ENCODE peak calls at places on chromosomes 12 and 14, in five cellular contexts. U is ovary, D is colonic mucosa, W is iPS DF 6.9, P is esophagus squamous epithelium. E is an unnamed sample.

GRCh38 chr12:9329019-9329418 is 120.8 kb upstream of the PZP start:
- DNase-seq in U (no peak), D (no peak), W (no peak), P (no peak), E (no peak)

GRCh38 chr12:6603095-6603567 is 4.0 kb downstream of the CHD4 start:
- DNase-seq in U (peak; percentile 30), D (peak; percentile 29), W (no peak), P (no peak), E (peak; percentile 64)

GRCh38 chr14:44505588-44505987 is 1.5 kb downstream of the FSCB start:
- DNase-seq in U (no peak), D (no peak), W (no peak), P (no peak), E (no peak)

GRCh38 chr14:85580536-85581165 is 50.7 kb downstream of the FLRT2 start:
- DNase-seq in U (no peak), D (no peak), W (no peak), P (no peak), E (no peak)

GRCh38 chr14:65555358-65555757 is 142.8 kb downstream of the FUT8 start:
- DNase-seq in U (no peak), D (no peak), W (no peak), P (no peak), E (no peak)

GRCh38 chr12:101256271-101256670 is 23.6 kb upstream of the UTP20 start:
- DNase-seq in U (no peak), D (no peak), W (no peak), P (no peak), E (no peak)

GRCh38 chr12:111355181-111355925 is 13.5 kb downstream of the PHETA1 start:
- DNase-seq in U (no peak), D (no peak), W (no peak), P (no peak), E (no peak)

GRCh38 chr12:3632256-3633240 is 120.4 kb downstream of the CRACR2A start:
- DNase-seq in U (no peak), D (no peak), W (no peak), P (no peak), E (no peak)

GRCh38 chr12:9925746-9926393 is 6.3 kb downstream of the CLEC2A start:
- DNase-seq in U (no peak), D (no peak), W (peak; percentile 52), P (no peak), E (no peak)

GRCh38 chr12:29608581-29608980 is 111.1 kb upstream of the OVCH1 start:
- DNase-seq in U (no peak), D (no peak), W (no peak), P (no peak), E (no peak)

GRCh38 chr14:105442834-105443233 is 23.2 kb downstream of the MTA1 start:
- DNase-seq in U (no peak), D (no peak), W (no peak), P (no peak), E (no peak)
- H3K27ac ChIP-seq in U (no peak overlapping the region), D (no peak overlapping the region), W (no peak overlapping the region), P (no peak overlapping the region), E (no peak overlapping the region)

DNA sequence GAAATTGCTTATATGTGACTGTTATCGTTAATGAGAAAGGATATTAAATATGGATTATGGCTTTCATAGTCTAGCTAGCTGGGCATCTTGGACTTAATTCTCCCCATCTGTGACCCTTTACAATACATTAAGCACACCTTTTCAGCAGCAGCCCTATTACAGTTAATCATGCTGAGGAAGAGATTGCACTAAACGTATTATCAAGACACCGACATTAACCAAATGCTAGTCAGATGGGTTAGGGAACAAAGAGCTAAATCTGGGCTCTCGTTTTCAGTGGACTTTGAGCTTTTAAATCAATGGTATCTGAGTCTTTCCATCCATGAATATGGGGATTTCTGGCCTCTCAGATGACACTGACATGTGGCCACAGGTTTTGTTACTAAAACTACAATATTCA is 447.5 kb upstream of the DCN start:
- DNase-seq in U (no peak), D (no peak), W (no peak), P (no peak), E (no peak)
- H3K27ac ChIP-seq in U (no peak overlapping the region), D (no peak overlapping the region), W (no peak overlapping the region), P (no peak overlapping the region), E (no peak overlapping the region)

GRCh38 chr12:2013111-2013510 is 8.9 kb upstream of the DCP1B start:
- DNase-seq in U (no peak), D (no peak), W (no peak), P (no peak), E (no peak)
- H3K27ac ChIP-seq in U (no peak overlapping the region), D (no peak overlapping the region), W (no peak overlapping the region), P (no peak overlapping the region), E (peak overlapping the region; percentile 77)

DNA sequence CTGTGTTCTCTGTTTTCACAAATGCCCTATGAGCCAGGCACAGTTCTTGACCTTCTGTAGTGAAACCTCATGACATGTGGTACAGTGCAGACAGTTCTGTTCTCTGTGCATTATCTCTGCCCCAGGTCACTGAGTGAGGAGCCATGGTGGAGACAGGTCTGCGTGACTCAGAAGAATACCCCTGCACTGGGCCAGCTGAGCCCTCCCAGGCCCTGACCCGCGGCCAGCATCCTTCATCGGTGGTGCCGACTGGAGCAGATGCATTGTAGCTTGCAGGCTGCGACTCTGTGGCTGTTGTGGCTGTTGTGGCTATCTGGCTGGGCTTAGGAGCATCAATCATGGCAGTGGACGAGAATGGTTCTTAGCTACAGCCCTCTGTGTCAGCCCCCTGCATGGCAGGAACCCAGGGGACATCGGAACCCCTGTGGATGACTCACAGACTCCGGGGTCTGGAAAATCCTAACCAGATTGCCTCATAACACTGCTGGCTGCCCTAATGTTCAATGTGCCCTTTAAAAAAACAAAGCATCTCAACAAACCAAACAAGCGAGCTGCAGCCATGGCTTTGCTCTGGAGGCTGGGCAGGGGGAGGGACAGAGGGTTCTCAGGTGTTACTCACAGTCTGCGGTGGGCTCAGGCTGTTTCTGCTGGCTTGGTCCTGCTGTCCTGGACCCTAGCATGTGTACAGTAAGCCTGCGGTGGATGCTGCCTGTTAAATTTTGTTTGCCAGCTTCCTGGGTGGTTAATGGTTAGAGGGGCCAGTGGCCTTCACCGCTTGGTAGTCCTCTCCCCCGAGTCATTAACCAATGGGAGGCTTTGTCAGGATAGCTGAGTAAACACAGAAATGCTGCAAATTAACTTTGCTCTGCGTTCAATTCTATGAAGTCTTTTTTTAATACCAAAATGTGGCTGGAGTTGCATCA is at the start of gene SERPINA6:
- DNase-seq in U (no peak), D (peak; percentile 46), W (no peak), P (no peak), E (no peak)
- H3K27ac ChIP-seq in U (no peak within 1 kb of the TSS), D (no peak within 1 kb of the TSS), W (no peak within 1 kb of the TSS), P (no peak within 1 kb of the TSS), E (no peak within 1 kb of the TSS)